ENCODE peak calls at places on chromosome 12, in eight cellular contexts. W is cardiac fibroblast, M is GM12865, C is GM12892, D is omental fat pad, O is endothelial cell, J is fibroblast of lung, X is left lung. N is an unnamed sample.

GRCh38 chr12:10469701-10470100 is 16.5 kb upstream of the KLRC1 start:
- DNase-seq in C (no peak), W (no peak), M (peak; percentile 31), J (no peak), O (no peak), X (no peak), D (no peak), N (no peak)

GRCh38 chr12:88876867-88877266 is 296.6 kb upstream of the KITLG start:
- DNase-seq in D (no peak), W (peak; percentile 39), X (no peak), M (no peak), O (no peak), J (no peak), C (no peak), N (no peak)

GRCh38 chr12:99087278-99087677 is 442.2 kb downstream of the APAF1 start:
- DNase-seq in O (no peak), X (no peak), M (peak; percentile 44), C (no peak), D (no peak), J (no peak), W (no peak), N (no peak)

GRCh38 chr12:114757926-114758325 is 74.0 kb upstream of the TBX3 start:
- DNase-seq in J (no peak), D (no peak), C (no peak), O (no peak), W (no peak), X (no peak), M (no peak), N (no peak)

GRCh38 chr12:54182086-54182485 is 6.7 kb downstream of the SMUG1 start:
- DNase-seq in O (no peak), C (no peak), X (no peak), W (no peak), D (no peak), J (no peak), M (no peak), N (no peak)

GRCh38 chr12:62776997-62777396 is 158.0 kb downstream of the PPM1H start:
- DNase-seq in D (no peak), M (no peak), X (no peak), W (no peak), O (no peak), C (no peak), J (no peak), N (no peak)

GRCh38 chr12:33596061-33596460 is 156.4 kb upstream of the SYT10 start:
- DNase-seq in J (no peak), O (no peak), D (no peak), X (no peak), M (no peak), C (no peak), W (peak; percentile 23), N (no peak)

GRCh38 chr12:24896171-24896570 is 52.7 kb downstream of the BCAT1 start:
- DNase-seq in X (no peak), W (no peak), O (no peak), M (no peak), C (no peak), D (no peak), J (peak; percentile 59), N (no peak)

GRCh38 chr12:24661657-24662096 is 287.2 kb downstream of the BCAT1 start:
- DNase-seq in C (no peak), W (peak; percentile 95), X (peak; percentile 86), M (no peak), J (peak; percentile 98), O (no peak), D (peak; percentile 43), N (peak; percentile 64)

GRCh38 chr12:89379100-89379838 is 27.0 kb upstream of the DUSP6 start:
- DNase-seq in J (no peak), M (no peak), D (no peak), O (no peak), X (no peak), W (no peak), C (no peak), N (no peak)

GRCh38 chr12:82682326-82682725 is 4.4 kb upstream of the TMTC2 start:
- DNase-seq in M (no peak), J (no peak), W (no peak), X (no peak), O (no peak), C (no peak), D (no peak), N (no peak)

GRCh38 chr12:74365178-74365964 is 172.3 kb upstream of the ATXN7L3B start:
- DNase-seq in X (no peak), C (no peak), O (peak; percentile 8), J (peak; percentile 51), M (peak; percentile 51), W (peak; percentile 80), D (no peak), N (no peak)

GRCh38 chr12:65443038-65443437 is 164.6 kb downstream of the MSRB3 start:
- DNase-seq in C (no peak), M (no peak), W (no peak), O (no peak), X (no peak), D (no peak), J (no peak), N (no peak)

GRCh38 chr12:57614178-57614947 is 3.1 kb downstream of the ARHGEF25 start:
- DNase-seq in X (no peak), D (no peak), M (peak; percentile 80), C (peak; percentile 63), W (peak; percentile 42), J (no peak), O (no peak), N (no peak)

GRCh38 chr12:31591308-31591901 is 469 bp upstream of the DENND5B start:
- DNase-seq in C (no peak), M (peak; percentile 85), W (peak; percentile 30), X (no peak), D (no peak), J (peak; percentile 22), O (peak; percentile 16), N (peak; percentile 34)

GRCh38 chr12:50564240-50564947 is 59.6 kb downstream of the DIP2B start:
- DNase-seq in M (no peak), D (no peak), J (peak; percentile 56), W (no peak), X (no peak), O (no peak), C (no peak), N (no peak)

GRCh38 chr12:116592116-116592637 is 33.0 kb downstream of the MAP1LC3B2 start:
- DNase-seq in M (no peak), J (no peak), X (peak; percentile 82), C (no peak), O (no peak), D (no peak), W (no peak), N (peak; percentile 61)

GRCh38 chr12:29238822-29239291 is 89.8 kb downstream of the FAR2 start:
- DNase-seq in D (no peak), J (no peak), X (no peak), M (no peak), C (no peak), W (peak; percentile 59), O (no peak), N (no peak)

GRCh38 chr12:38907171-38907923 is 2.0 kb upstream of the CPNE8 start:
- DNase-seq in D (no peak), X (no peak), W (peak; percentile 22), C (no peak), J (no peak), M (no peak), O (no peak), N (no peak)

GRCh38 chr12:128385736-128386135 is 118.8 kb downstream of the TMEM132C start:
- DNase-seq in J (no peak), W (no peak), O (no peak), C (no peak), D (no peak), M (no peak), X (no peak), N (no peak)

GRCh38 chr12:64665506-64665905 is 55.2 kb downstream of the RASSF3 start:
- DNase-seq in D (no peak), X (no peak), J (no peak), W (peak; percentile 32), M (peak; percentile 85), O (peak; percentile 23), C (no peak), N (no peak)

GRCh38 chr12:132161796-132162507 is 17.7 kb downstream of the NOC4L start:
- DNase-seq in D (no peak), X (peak; percentile 43), J (no peak), W (no peak), C (no peak), O (no peak), M (no peak), N (peak; percentile 10)

GRCh38 chr12:49548822-49549648 is 10.2 kb downstream of the KCNH3 start:
- DNase-seq in C (peak; percentile 52), J (peak; percentile 20), X (peak; percentile 85), D (no peak), M (no peak), W (peak; percentile 16), O (peak; percentile 61), N (peak; percentile 53)

GRCh38 chr12:32754101-32754500 is 1.6 kb downstream of the YARS2 start:
- DNase-seq in D (no peak), O (no peak), J (peak; percentile 5), M (no peak), C (no peak), W (peak; percentile 38), X (no peak), N (no peak)

GRCh38 chr12:38934696-38935095 is 29.3 kb upstream of the CPNE8 start:
- DNase-seq in W (peak; percentile 6), O (no peak), J (no peak), X (no peak), D (no peak), M (no peak), C (no peak), N (no peak)

GRCh38 chr12:131098178-131098981 is 144.7 kb downstream of the ADGRD1 start:
- DNase-seq in D (no peak), X (peak; percentile 68), M (no peak), J (no peak), C (no peak), O (no peak), W (no peak), N (peak; percentile 13)

GRCh38 chr12:116143883-116144266 is 133.6 kb downstream of the MED13L start:
- DNase-seq in C (no peak), J (peak; percentile 64), M (no peak), D (no peak), X (no peak), W (peak; percentile 73), O (no peak), N (no peak)